ENCODE peak calls at places on chromosomes 11 and 22, in nine cellular contexts. M is neural progenitor cell; H is BE2C; C is activated CD4-positive, alpha-beta T cell treated with anti-CD3 and anti-CD28 coated beads, Interleukin-2, amount 10 ng/mL, durations not matched to agents 7 days and 5 days; Z is NCI-H2081; A is substantia nigra; G is heart right ventricle; O is effector memory CD8-positive, alpha-beta T cell; R is psoas muscle. I is an unnamed sample.
A peak's percentile ranks its signal among the peaks of the same experiment; 100 is the strongest.

GRCh38 chr11:7558046-7558445 is 44.2 kb downstream of the PPFIBP2 start:
- DNase-seq in H (no peak), G (no peak), O (no peak), Z (no peak), R (no peak), A (no peak), M (no peak), C (no peak), I (no peak)

GRCh38 chr11:125123947-125124633 is 12.7 kb upstream of the TMEM218 start:
- DNase-seq in Z (peak; percentile 49), H (peak; percentile 71), C (peak; percentile 47), O (peak; percentile 38), R (peak; percentile 77), G (peak; percentile 49), M (peak; percentile 54), A (no peak), I (peak; percentile 46)

GRCh38 chr11:79258606-79259005 is 182.2 kb downstream of the TENM4 start:
- DNase-seq in H (no peak), G (no peak), C (no peak), A (no peak), R (no peak), Z (no peak), O (no peak), M (peak; percentile 51), I (no peak)

GRCh38 chr22:19900707-19901436 is 40.7 kb upstream of the COMT start:
- DNase-seq in G (no peak), M (no peak), O (no peak), Z (no peak), C (no peak), H (no peak), R (no peak), A (no peak), I (no peak)

GRCh38 chr22:17576475-17576874 is 13.2 kb downstream of the SLC25A18 start:
- DNase-seq in G (no peak), Z (peak; percentile 46), H (no peak), O (no peak), R (no peak), A (no peak), C (no peak), M (no peak), I (no peak)

GRCh38 chr11:129291556-129291955 is 84.1 kb upstream of the BARX2 start:
- DNase-seq in M (peak; percentile 64), Z (no peak), C (no peak), O (no peak), H (no peak), R (no peak), G (no peak), A (peak; percentile 84), I (no peak)

GRCh38 chr11:38593649-38594048 is 1995.6 kb upstream of the RAG2 start:
- DNase-seq in O (no peak), R (no peak), C (no peak), H (no peak), A (no peak), G (no peak), M (no peak), Z (no peak), I (no peak)

GRCh38 chr11:60971520-60971919 is at the start of gene CD6:
- DNase-seq in Z (no peak), O (peak; percentile 70), H (no peak), G (no peak), R (no peak), C (peak; percentile 79), M (no peak), A (no peak), I (peak; percentile 59)

GRCh38 chr11:15309296-15309695 is 194.6 kb downstream of the INSC start:
- DNase-seq in A (no peak), C (no peak), H (no peak), O (no peak), Z (no peak), G (no peak), M (no peak), R (no peak), I (no peak)

GRCh38 chr11:13008625-13009475 is at the start of gene RASSF10:
- DNase-seq in G (peak; percentile 81), O (no peak), C (peak; percentile 9), A (peak; percentile 44), Z (peak; percentile 55), H (peak; percentile 77), R (peak; percentile 59), M (peak; percentile 94), I (no peak)

GRCh38 chr11:2531277-2531986 is 86.6 kb downstream of the KCNQ1 start:
- DNase-seq in R (peak; percentile 84), M (peak; percentile 83), C (peak; percentile 63), Z (peak; percentile 53), A (peak; percentile 48), H (peak; percentile 64), G (peak; percentile 74), O (peak; percentile 67), I (peak; percentile 64)

GRCh38 chr11:47270331-47271271 is 668 bp downstream of the MADD start:
- DNase-seq in A (peak; percentile 31), Z (peak; percentile 47), C (peak; percentile 43), O (peak; percentile 48), M (no peak), R (peak; percentile 53), G (peak; percentile 35), H (peak; percentile 42), I (peak; percentile 33)

GRCh38 chr22:25754527-25755202 is 12.7 kb downstream of the MYO18B start:
- DNase-seq in R (peak; percentile 95), M (no peak), A (no peak), C (no peak), H (no peak), Z (no peak), G (peak; percentile 92), O (no peak), I (no peak)

GRCh38 chr22:29479417-29480261 is at the start of gene NEFH:
- DNase-seq in R (no peak), M (peak; percentile 56), G (no peak), O (no peak), Z (no peak), C (no peak), H (peak; percentile 33), A (no peak), I (no peak)

GRCh38 chr11:72446929-72447753 is 12.8 kb upstream of the CLPB start:
- DNase-seq in A (no peak), R (no peak), G (peak; percentile 25), H (no peak), M (peak; percentile 48), O (peak; percentile 27), Z (peak; percentile 52), C (peak; percentile 31), I (no peak)

GRCh38 chr22:38220653-38221386 is 19.0 kb downstream of the MAFF start:
- DNase-seq in A (no peak), G (no peak), C (no peak), R (no peak), M (no peak), O (no peak), H (no peak), Z (no peak), I (no peak)

GRCh38 chr22:37163618-37164534 is 14.2 kb upstream of the IL2RB start:
- DNase-seq in H (no peak), M (no peak), C (peak; percentile 38), A (no peak), O (peak; percentile 49), G (no peak), Z (no peak), R (peak; percentile 41), I (no peak)

GRCh38 chr11:10302744-10303557 is 1.9 kb upstream of the ADM start:
- DNase-seq in O (peak; percentile 72), Z (peak; percentile 50), C (peak; percentile 78), H (peak; percentile 45), A (peak; percentile 86), R (peak; percentile 93), G (peak; percentile 90), M (peak; percentile 79), I (peak; percentile 70)

GRCh38 chr22:27564806-27565205 is 236.8 kb downstream of the MN1 start:
- DNase-seq in G (no peak), H (no peak), A (no peak), Z (no peak), M (no peak), C (no peak), R (no peak), O (no peak), I (no peak)

GRCh38 chr11:124946735-124947141 is 7.3 kb upstream of the CCDC15 start:
- DNase-seq in C (no peak), A (peak; percentile 76), O (no peak), R (no peak), H (no peak), Z (no peak), M (no peak), G (no peak), I (no peak)

GRCh38 chr11:12163181-12163841 is 52.9 kb downstream of the MICAL2 start:
- DNase-seq in H (no peak), M (no peak), R (no peak), Z (no peak), G (peak; percentile 77), A (no peak), O (no peak), C (no peak), I (no peak)

GRCh38 chr22:47574551-47574950 is 812.1 kb downstream of the TBC1D22A start:
- DNase-seq in G (no peak), A (no peak), O (no peak), M (no peak), C (no peak), Z (no peak), H (no peak), R (no peak), I (no peak)

GRCh38 chr22:22024440-22024839 is 41.9 kb upstream of the TOP3B start:
- DNase-seq in H (no peak), O (no peak), M (no peak), G (no peak), R (no peak), Z (no peak), C (no peak), A (no peak), I (no peak)

GRCh38 chr22:17095538-17095937 is 10.7 kb downstream of the IL17RA start:
- DNase-seq in Z (no peak), A (no peak), O (no peak), R (no peak), H (no peak), C (no peak), G (no peak), M (peak; percentile 45), I (no peak)

GRCh38 chr22:30514252-30514651 is 8.8 kb upstream of the SEC14L4 start:
- DNase-seq in A (no peak), M (no peak), G (no peak), Z (no peak), H (no peak), R (no peak), O (no peak), C (no peak), I (no peak)

GRCh38 chr11:64089915-64090810 is 54.4 kb downstream of the FLRT1 start:
- DNase-seq in H (no peak), O (no peak), C (no peak), G (no peak), M (no peak), Z (no peak), R (no peak), A (no peak), I (peak; percentile 88)

GRCh38 chr22:34493471-34493870 is 572.5 kb upstream of the ISX start:
- DNase-seq in M (no peak), H (no peak), A (no peak), C (no peak), R (no peak), O (no peak), G (no peak), Z (no peak), I (no peak)

GRCh38 chr11:858053-858992 is 15.7 kb downstream of the TSPAN4 start:
- DNase-seq in C (no peak), R (no peak), H (no peak), O (no peak), G (no peak), Z (no peak), A (no peak), M (no peak), I (no peak)

I was measured in DND-41.